ENCODE peak calls at places on chromosomes 4 and X, in four cellular contexts. K, T, U and A are unnamed samples.

GRCh38 chrX:102846544-102847236 is 90.4 kb upstream of the RAB40AL start:
- DNase-seq in K (no peak), T (no peak), U (no peak), A (no peak)

GRCh38 chr4:3836041-3836801 is 70.0 kb downstream of the ADRA2C start:
- DNase-seq in K (no peak), T (no peak), U (no peak), A (peak; percentile 25)

GRCh38 chr4:159062381-159062780 is 40.5 kb upstream of the RAPGEF2 start:
- DNase-seq in K (no peak), T (no peak), U (no peak), A (no peak)

GRCh38 chrX:98405376-98405775 is 1521.7 kb downstream of the RPA4 start:
- DNase-seq in K (no peak), T (no peak), U (no peak), A (no peak)

GRCh38 chr4:184287697-184288255 is 70.1 kb upstream of the ENPP6 start:
- DNase-seq in K (no peak), T (no peak), U (no peak), A (no peak)

GRCh38 chr4:38872620-38873019 is 5.0 kb downstream of the FAM114A1 start:
- DNase-seq in K (peak; percentile 31), T (no peak), U (no peak), A (no peak)

GRCh38 chr4:150852237-150852636 is 162.8 kb downstream of the LRBA start:
- DNase-seq in K (no peak), T (no peak), U (no peak), A (no peak)

GRCh38 chr4:184644553-184645307 is 4.5 kb downstream of the CASP3 start:
- DNase-seq in K (no peak), T (no peak), U (no peak), A (no peak)

GRCh38 chrX:20046270-20046669 is 55.4 kb upstream of the BCLAF3 start:
- DNase-seq in K (no peak), T (no peak), U (no peak), A (no peak)

GRCh38 chrX:15956684-15957083 is 102.1 kb upstream of the AP1S2 start:
- DNase-seq in K (no peak), T (no peak), U (no peak), A (no peak)

GRCh38 chrX:155048997-155049619 is 21.8 kb downstream of the CMC4 start:
- DNase-seq in K (no peak), T (no peak), U (peak; percentile 52), A (no peak)

GRCh38 chr4:159549092-159549491 is 446.2 kb downstream of the RAPGEF2 start:
- DNase-seq in K (peak; percentile 4), T (no peak), U (no peak), A (no peak)

GRCh38 chrX:150849996-150850720 is 48.3 kb downstream of the CD99L2 start:
- DNase-seq in K (no peak), T (no peak), U (no peak), A (no peak)

GRCh38 chrX:17375631-17376380 is 806 bp downstream of the NHS start:
- DNase-seq in K (no peak), T (no peak), U (peak; percentile 37), A (peak; percentile 52)

GRCh38 chrX:49300703-49301102 is 2.7 kb upstream of the GAGE10 start:
- DNase-seq in K (no peak), T (no peak), U (no peak), A (no peak)

GRCh38 chr4:56804551-56804950 is 16.9 kb downstream of the SPINK2 start:
- DNase-seq in K (no peak), T (no peak), U (no peak), A (no peak)

GRCh38 chr4:186414365-186414764 is 141.0 kb downstream of the MTNR1A start:
- DNase-seq in K (no peak), T (no peak), U (no peak), A (no peak)

GRCh38 chrX:9166566-9166909 is 132.6 kb upstream of the FAM9B start:
- DNase-seq in K (no peak), T (no peak), U (no peak), A (no peak)

GRCh38 chrX:80705379-80705778 is 104.3 kb downstream of the BRWD3 start:
- DNase-seq in K (no peak), T (no peak), U (no peak), A (no peak)